ENCODE peak calls at places on chromosomes 7 and 10, in six cellular contexts. A is fibroblast of lung, Q is GM23338, B is endodermal cell, J is upper lobe of right lung, C is spleen. D is an unnamed sample.

GRCh38 chr10:4088354-4089066 is 303.5 kb upstream of the KLF6 start:
- DNase-seq in A (no peak), C (no peak), Q (no peak), B (no peak), J (no peak), D (no peak)

GRCh38 chr7:130996841-130997231 is 262.8 kb upstream of the KLF14 start:
- DNase-seq in A (no peak), Q (no peak), J (no peak), C (peak; percentile 80), B (no peak), D (no peak)

GRCh38 chr7:30869794-30870491 is 41.7 kb upstream of the AQP1 start:
- DNase-seq in A (no peak), J (no peak), B (no peak), C (no peak), Q (no peak), D (no peak)

GRCh38 chr7:66088861-66089838 is 13.5 kb downstream of the ASL start:
- DNase-seq in C (no peak), J (no peak), B (no peak), Q (peak; percentile 36), A (no peak), D (no peak)

GRCh38 chr7:98215561-98216495 is 4.6 kb downstream of the BHLHA15 start:
- DNase-seq in Q (no peak), J (peak; percentile 54), A (no peak), B (no peak), C (peak; percentile 76), D (no peak)

GRCh38 chr10:109773818-109774440 is 149.4 kb downstream of the XPNPEP1 start:
- DNase-seq in A (peak; percentile 55), J (no peak), B (no peak), C (no peak), Q (peak; percentile 60), D (peak; percentile 48)

GRCh38 chr7:128974241-128974934 is 36.7 kb downstream of the IRF5 start:
- DNase-seq in A (no peak), B (peak; percentile 47), J (no peak), Q (no peak), C (no peak), D (no peak)

GRCh38 chr10:125006921-125007391 is 65.0 kb downstream of the ZRANB1 start:
- DNase-seq in J (peak; percentile 40), C (peak; percentile 58), B (no peak), Q (no peak), A (no peak), D (no peak)

GRCh38 chr7:47580811-47581331 is 1.0 kb downstream of the TNS3 start:
- DNase-seq in B (peak; percentile 71), C (no peak), Q (peak; percentile 25), J (no peak), A (peak; percentile 36), D (peak; percentile 44)

GRCh38 chr10:47349516-47349915 is 1.4 kb downstream of the RBP3 start:
- DNase-seq in C (no peak), A (no peak), Q (no peak), J (no peak), B (no peak), D (no peak)

GRCh38 chr7:11345621-11346020 is 371.9 kb downstream of the PHF14 start:
- DNase-seq in A (no peak), J (no peak), C (no peak), Q (no peak), B (no peak), D (no peak)

GRCh38 chr10:32412499-32412853 is 33.5 kb upstream of the CCDC7 start:
- DNase-seq in B (no peak), J (no peak), C (no peak), A (peak; percentile 23), Q (no peak), D (no peak)

GRCh38 chr7:101217388-101218235 is at the start of the genes PLOD3 and ZNHIT1:
- DNase-seq in A (peak; percentile 98), Q (peak; percentile 100), C (peak; percentile 96), J (peak; percentile 96), B (peak; percentile 97), D (peak; percentile 100)
- TF ChIP-seq CTCF in A (no peak), Q (peak; percentile 50), C (no peak), J (peak; percentile 16), B (peak; percentile 68), D (peak; percentile 48)

GRCh38 chr10:91525939-91526712 is 106.7 kb downstream of the PPP1R3C start:
- DNase-seq in J (no peak), C (no peak), Q (no peak), B (no peak), A (peak; percentile 46), D (no peak)
- H3K4me1 ChIP-seq in J (no peaks in the 10 kb centered on the region), C (no peaks in the 10 kb centered on the region), Q (no peaks in the 10 kb centered on the region), B (no peaks in the 10 kb centered on the region), A (no peaks in the 10 kb centered on the region), D (no peaks in the 10 kb centered on the region)

GRCh38 chr10:306007-306406 is 170.8 kb downstream of the ZMYND11 start:
- DNase-seq in C (no peak), J (no peak), Q (no peak), B (no peak), A (no peak), D (no peak)
- H3K36me3 ChIP-seq in C (no peaks in the 10 kb centered on the region), J (peaks cover 12% of the 10 kb centered on the region), Q (no peaks in the 10 kb centered on the region), B (peaks cover 6% of the 10 kb centered on the region), A (peaks cover 5% of the 10 kb centered on the region), D (no peaks in the 10 kb centered on the region)

DNA sequence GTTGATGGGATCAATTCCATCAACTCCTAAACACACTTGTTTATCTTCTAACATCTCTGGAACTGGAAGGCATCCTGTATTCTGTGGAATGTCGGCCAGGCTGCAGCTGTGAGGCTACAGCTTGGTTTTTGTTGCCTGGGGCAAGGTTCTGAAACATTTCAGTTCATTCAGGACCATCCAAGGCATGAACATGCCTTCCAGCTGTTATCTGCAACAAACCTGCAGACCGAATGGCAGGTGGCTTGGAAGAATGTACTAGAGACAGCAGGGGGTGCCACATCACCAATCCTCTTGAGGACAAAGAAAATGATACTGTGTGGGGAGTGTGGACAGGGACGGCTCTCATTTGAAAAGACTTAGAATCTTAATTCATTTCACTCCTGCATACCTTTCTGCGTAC is 12.4 kb downstream of the PAPOLB start:
- DNase-seq in B (no peak), A (peak; percentile 32), J (no peak), Q (peak; percentile 59), C (no peak), D (peak; percentile 67)
- TF ChIP-seq CTCF in B (peak; percentile 26), A (peak; percentile 40), J (peak; percentile 45), Q (peak; percentile 56), C (no peak), D (peak; percentile 17)

DNA sequence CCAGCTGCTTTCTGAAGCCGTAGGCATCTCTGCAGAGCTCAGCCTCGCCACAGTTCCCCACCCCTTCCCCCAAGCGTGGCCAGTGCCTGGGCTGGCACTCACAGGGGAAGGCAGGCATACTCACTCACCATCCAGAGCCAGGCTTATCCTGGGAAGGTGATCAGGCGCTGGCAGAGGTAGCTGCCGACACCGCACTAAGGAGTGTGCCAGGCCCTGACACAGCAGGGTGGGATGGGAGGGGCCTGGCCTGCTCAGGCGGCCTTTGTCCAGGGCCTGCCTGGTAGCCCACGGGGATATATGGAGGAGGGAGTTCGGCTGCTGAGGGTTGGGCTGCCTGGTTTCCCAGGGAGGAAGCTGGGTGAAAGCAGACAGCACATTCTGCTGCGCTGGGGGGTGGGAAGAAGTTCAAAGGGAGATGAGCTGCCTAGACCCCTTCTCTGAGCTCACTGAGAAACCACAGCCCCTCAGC is 15.8 kb downstream of the VSIR start:
- DNase-seq in B (no peak), C (peak; percentile 84), A (no peak), Q (no peak), J (no peak), D (peak; percentile 68)
- H3K4me1 ChIP-seq in B (peaks cover 6% of the 10 kb centered on the region), C (peaks cover 93% of the 10 kb centered on the region), A (peaks cover 2% of the 10 kb centered on the region), Q (peaks cover 5% of the 10 kb centered on the region), J (peaks cover 78% of the 10 kb centered on the region), D (peaks cover 14% of the 10 kb centered on the region)